ENCODE peak calls at places on chromosomes 1 and 21, in ten cellular contexts. O, T, P, C, J, E, W, F, N and Y are unnamed samples.
A peak's percentile ranks its signal among the peaks of the same experiment; 100 is the strongest.

GRCh38 chr21:37498664-37499063 is 132.1 kb downstream of the DYRK1A start:
- DNase-seq in O (no peak), T (no peak), P (no peak), C (no peak), J (no peak), E (no peak), W (no peak), F (no peak), N (no peak), Y (no peak)

GRCh38 chr1:21261551-21262281 is 28.5 kb downstream of the ECE1 start:
- DNase-seq in O (peak; percentile 90), T (no peak), P (peak; percentile 79), C (no peak), J (peak; percentile 81), E (peak; percentile 61), W (no peak), F (peak; percentile 96), N (peak; percentile 64), Y (no peak)

GRCh38 chr1:114156538-114157274 is 3.0 kb upstream of the SYT6 start:
- DNase-seq in O (no peak), T (no peak), P (no peak), C (no peak), J (no peak), E (peak; percentile 69), W (no peak), F (no peak), N (no peak), Y (no peak)

GRCh38 chr1:188433428-188433827 is 1604.7 kb downstream of the PLA2G4A start:
- DNase-seq in O (no peak), T (no peak), P (no peak), C (no peak), J (no peak), E (no peak), W (no peak), F (no peak), N (no peak), Y (no peak)

GRCh38 chr1:228149341-228150020 is at the start of gene GJC2:
- DNase-seq in O (peak; percentile 42), T (peak; percentile 79), P (peak; percentile 65), C (no peak), J (no peak), E (peak; percentile 69), W (no peak), F (no peak), N (no peak), Y (peak; percentile 71)

GRCh38 chr1:18712254-18712605 is 81.6 kb downstream of the PAX7 start:
- DNase-seq in O (no peak), T (no peak), P (no peak), C (no peak), J (no peak), E (no peak), W (no peak), F (no peak), N (no peak), Y (no peak)

GRCh38 chr1:234997201-234998173 is 131.2 kb downstream of the TOMM20 start:
- DNase-seq in O (peak; percentile 99), T (peak; percentile 97), P (peak; percentile 98), C (no peak), J (peak; percentile 98), E (peak; percentile 44), W (no peak), F (peak; percentile 99), N (peak; percentile 97), Y (no peak)

GRCh38 chr1:182575540-182576149 is 13.4 kb downstream of the RNASEL start:
- DNase-seq in O (no peak), T (no peak), P (no peak), C (no peak), J (no peak), E (no peak), W (no peak), F (no peak), N (no peak), Y (no peak)

GRCh38 chr21:40179167-40179566 is 311.9 kb downstream of the PCP4 start:
- DNase-seq in O (no peak), T (no peak), P (no peak), C (no peak), J (no peak), E (no peak), W (no peak), F (no peak), N (no peak), Y (no peak)

GRCh38 chr1:230381564-230381963 is 44.6 kb downstream of the PGBD5 start:
- DNase-seq in O (no peak), T (no peak), P (no peak), C (no peak), J (no peak), E (no peak), W (no peak), F (no peak), N (no peak), Y (no peak)

GRCh38 chr21:15520811-15521643 is 208.8 kb upstream of the USP25 start:
- DNase-seq in O (no peak), T (no peak), P (no peak), C (no peak), J (no peak), E (no peak), W (no peak), F (no peak), N (no peak), Y (no peak)

GRCh38 chr21:35113064-35113463 is 64.0 kb upstream of the RUNX1 start:
- DNase-seq in O (no peak), T (no peak), P (no peak), C (no peak), J (no peak), E (no peak), W (no peak), F (no peak), N (no peak), Y (no peak)

GRCh38 chr1:156641761-156642264 is at the start of gene BCAN:
- DNase-seq in O (no peak), T (no peak), P (peak; percentile 43), C (no peak), J (no peak), E (peak; percentile 87), W (no peak), F (no peak), N (no peak), Y (peak; percentile 87)

GRCh38 chr1:53559854-53560571 is 100.8 kb downstream of the DMRTB1 start:
- DNase-seq in O (no peak), T (no peak), P (no peak), C (peak; percentile 21), J (no peak), E (peak; percentile 30), W (no peak), F (no peak), N (no peak), Y (no peak)

GRCh38 chr1:216456682-216457081 is 33.4 kb upstream of the USH2A start:
- DNase-seq in O (no peak), T (no peak), P (no peak), C (no peak), J (no peak), E (no peak), W (no peak), F (no peak), N (no peak), Y (no peak)

GRCh38 chr1:41495171-41495948 is 10.9 kb upstream of the EDN2 start:
- DNase-seq in O (no peak), T (no peak), P (peak; percentile 28), C (no peak), J (no peak), E (peak; percentile 87), W (no peak), F (peak; percentile 45), N (no peak), Y (no peak)

GRCh38 chr1:112708002-112708448 is 1.1 kb upstream of the RHOC start:
- DNase-seq in O (no peak), T (no peak), P (no peak), C (no peak), J (no peak), E (no peak), W (no peak), F (no peak), N (no peak), Y (no peak)

GRCh38 chr1:31668303-31668883 is 23.7 kb upstream of the PEF1 start:
- DNase-seq in O (no peak), T (no peak), P (no peak), C (no peak), J (no peak), E (no peak), W (no peak), F (no peak), N (no peak), Y (no peak)
- H3K27ac ChIP-seq in O (no peak overlapping the region), T (peak overlapping the region; percentile 40), P (no peak overlapping the region), C (no peak overlapping the region), J (peak overlapping the region; percentile 83), E (no peak overlapping the region), W (no peak overlapping the region), F (no peak overlapping the region), N (no peak overlapping the region), Y (peak overlapping the region; percentile 91)

GRCh38 chr1:240424740-240425464 is 187.1 kb downstream of the GREM2 start:
- DNase-seq in O (no peak), T (no peak), P (no peak), C (no peak), J (no peak), E (no peak), W (no peak), F (no peak), N (no peak), Y (no peak)

GRCh38 chr1:240426056-240426455 is 185.9 kb downstream of the GREM2 start:
- DNase-seq in O (no peak), T (no peak), P (no peak), C (no peak), J (no peak), E (no peak), W (no peak), F (no peak), N (no peak), Y (no peak)

GRCh38 chr1:240423525-240423924 is 188.4 kb downstream of the GREM2 start:
- DNase-seq in O (no peak), T (no peak), P (no peak), C (no peak), J (no peak), E (no peak), W (no peak), F (no peak), N (no peak), Y (no peak)
- H3K27ac ChIP-seq in O (no peak overlapping the region), T (no peak overlapping the region), P (no peak overlapping the region), C (no peak overlapping the region), J (no peak overlapping the region), E (no peak overlapping the region), W (no peak overlapping the region), F (no peak overlapping the region), N (no peak overlapping the region), Y (no peak overlapping the region)

GRCh38 chr1:109304221-109304915 is 2.4 kb downstream of the MYBPHL start:
- DNase-seq in O (no peak), T (no peak), P (peak; percentile 43), C (no peak), J (no peak), E (no peak), W (no peak), F (no peak), N (no peak), Y (no peak)
- H3K27ac ChIP-seq in O (no peak overlapping the region), T (no peak overlapping the region), P (peak overlapping the region; percentile 75), C (no peak overlapping the region), J (no peak overlapping the region), E (no peak overlapping the region), W (no peak overlapping the region), F (no peak overlapping the region), N (no peak overlapping the region), Y (peak overlapping the region; percentile 83)

GRCh38 chr1:202283379-202283844 is 58.3 kb downstream of the UBE2T start:
- DNase-seq in O (no peak), T (no peak), P (no peak), C (no peak), J (peak; percentile 28), E (no peak), W (no peak), F (no peak), N (peak; percentile 27), Y (no peak)
- H3K27ac ChIP-seq in O (no peak overlapping the region), T (no peak overlapping the region), P (no peak overlapping the region), C (no peak overlapping the region), J (peak overlapping the region; percentile 74), E (no peak overlapping the region), W (no peak overlapping the region), F (peak overlapping the region; percentile 45), N (no peak overlapping the region), Y (no peak overlapping the region)